ENCODE peak calls at places on chromosomes 5 and 9, in ten cellular contexts. V is SK-N-SH; D is NCI-H526; C is iPS DF 19.7; S is mucosa of descending colon; A is GM04503; P is posterior vena cava; O is Right ventricle myocardium superior; M is activated naive CD4-positive, alpha-beta T cell treated with anti-CD3 and anti-CD28 coated beads, Interleukin-2, amount 10 ng/mL, durations not matched to agents 7 days and 5 days; L is GDM1. J is an unnamed sample.

GRCh38 chr5:76789991-76790571 is 28.7 kb upstream of the F2RL1 start:
- DNase-seq in O (peak), M (no peak), P (no peak), V (no peak), C (no peak), A (no peak), S (no peak), D (no peak), L (no peak), J (peak)

GRCh38 chr5:74026310-74026709 is 400.3 kb downstream of the ARHGEF28 start:
- DNase-seq in D (no peak), A (no peak), L (no peak), O (no peak), V (no peak), M (no peak), S (no peak), P (no peak), C (no peak), J (no peak)

GRCh38 chr9:93674580-93675335 is 98.4 kb downstream of the PHF2 start:
- DNase-seq in M (no peak), A (no peak), D (no peak), V (peak), O (peak), C (no peak), P (peak), L (no peak), S (peak), J (peak)

GRCh38 chr9:69674741-69675438 is 2.7 kb upstream of the APBA1 start:
- DNase-seq in D (no peak), P (no peak), S (no peak), M (no peak), A (peak), L (no peak), C (no peak), V (no peak), O (no peak), J (no peak)

GRCh38 chr5:86199287-86199686 is 418.5 kb upstream of the COX7C start:
- DNase-seq in D (no peak), A (no peak), M (no peak), O (no peak), V (no peak), L (no peak), S (no peak), C (no peak), P (no peak), J (no peak)

GRCh38 chr5:154756871-154757646 is 1.9 kb downstream of the LARP1 start:
- DNase-seq in L (peak), P (no peak), C (no peak), M (peak), S (peak), A (no peak), V (peak), O (peak), D (peak), J (peak)

GRCh38 chr5:82416506-82416905 is 138.4 kb upstream of the RPS23 start:
- DNase-seq in A (no peak), S (no peak), D (no peak), M (no peak), L (no peak), O (no peak), P (no peak), C (no peak), V (no peak), J (no peak)

GRCh38 chr5:37792976-37793328 is 46.9 kb downstream of the GDNF start:
- DNase-seq in D (no peak), P (no peak), C (no peak), A (no peak), L (no peak), O (no peak), S (no peak), M (no peak), V (no peak), J (no peak)

GRCh38 chr9:134066546-134066922 is 1.3 kb downstream of the BRD3 start:
- DNase-seq in D (no peak), S (no peak), P (peak), L (no peak), M (peak), O (no peak), A (no peak), V (peak), C (no peak), J (no peak)

GRCh38 chr9:134684375-134684723 is 42.7 kb downstream of the COL5A1 start:
- DNase-seq in A (no peak), S (peak), O (no peak), C (no peak), M (no peak), L (no peak), V (no peak), D (no peak), P (peak), J (no peak)

GRCh38 chr5:72369301-72370079 is 49.3 kb downstream of the PTCD2 start:
- DNase-seq in S (no peak), O (no peak), A (no peak), C (no peak), V (no peak), D (no peak), L (no peak), M (no peak), P (no peak), J (no peak)

GRCh38 chr9:101705135-101705661 is 33.2 kb downstream of the GRIN3A start:
- DNase-seq in M (peak), V (no peak), P (no peak), C (no peak), S (peak), A (no peak), D (peak), O (peak), L (no peak), J (peak)

GRCh38 chr5:133962131-133962530 is 6.3 kb downstream of the C5orf15 start:
- DNase-seq in A (no peak), D (no peak), M (no peak), O (no peak), P (no peak), S (no peak), V (no peak), L (no peak), C (no peak), J (no peak)

GRCh38 chr5:56099346-56099745 is 104.6 kb upstream of the IL6ST start:
- DNase-seq in P (no peak), D (no peak), L (no peak), A (peak), S (no peak), C (no peak), O (no peak), M (no peak), V (peak), J (no peak)

GRCh38 chr9:137409515-137409914 is 13.4 kb downstream of the EXD3 start:
- DNase-seq in C (no peak), L (no peak), P (no peak), S (no peak), M (no peak), O (no peak), A (no peak), D (no peak), V (no peak), J (no peak)

GRCh38 chr5:56575821-56576220 is 239.5 kb upstream of the MAP3K1 start:
- DNase-seq in O (no peak), P (no peak), M (no peak), S (no peak), V (no peak), C (no peak), A (no peak), D (no peak), L (no peak), J (no peak)

J was measured in left cardiac atrium.